ENCODE peak calls at places on chromosome 14, in nine cellular contexts. One of them, this sample, is unnamed.

GRCh38 chr14:36843410-36843809 is 181.8 kb downstream of the PAX9 start:
- DNase-seq in CD8-positive, alpha-beta memory T cell: no peak
- DNase-seq in kidney epithelial cell: no peak
- DNase-seq in transverse colon: no peak
- DNase-seq in cardiac fibroblast: no peak
- DNase-seq in GM23248: no peak
- DNase-seq in brain microvascular endothelial cell: no peak
- DNase-seq in A673: no peak
- DNase-seq in body of pancreas: no peak
- DNase-seq in this sample: no peak

GRCh38 chr14:100955201-100955600 is 51.7 kb upstream of the RTL1 start:
- DNase-seq in CD8-positive, alpha-beta memory T cell: no peak
- DNase-seq in cardiac fibroblast: peak
- DNase-seq in GM23248: peak
- DNase-seq in brain microvascular endothelial cell: peak
- DNase-seq in kidney epithelial cell: no peak
- DNase-seq in body of pancreas: no peak
- DNase-seq in A673: no peak
- DNase-seq in transverse colon: no peak
- DNase-seq in this sample: no peak

GRCh38 chr14:67429651-67430205 is 17.8 kb upstream of the PLEK2 start:
- DNase-seq in body of pancreas: no peak
- DNase-seq in A673: no peak
- DNase-seq in GM23248: no peak
- DNase-seq in cardiac fibroblast: peak
- DNase-seq in CD8-positive, alpha-beta memory T cell: no peak
- DNase-seq in brain microvascular endothelial cell: no peak
- DNase-seq in kidney epithelial cell: no peak
- DNase-seq in transverse colon: no peak
- DNase-seq in this sample: no peak

GRCh38 chr14:36835145-36835544 is 173.5 kb downstream of the PAX9 start:
- DNase-seq in brain microvascular endothelial cell: no peak
- DNase-seq in kidney epithelial cell: no peak
- DNase-seq in CD8-positive, alpha-beta memory T cell: no peak
- DNase-seq in A673: peak
- DNase-seq in transverse colon: no peak
- DNase-seq in GM23248: no peak
- DNase-seq in body of pancreas: no peak
- DNase-seq in cardiac fibroblast: no peak
- DNase-seq in this sample: no peak

GRCh38 chr14:74804219-74804825 is 41.2 kb downstream of the YLPM1 start:
- DNase-seq in A673: peak
- DNase-seq in GM23248: peak
- DNase-seq in transverse colon: peak
- DNase-seq in cardiac fibroblast: peak
- DNase-seq in brain microvascular endothelial cell: peak
- DNase-seq in kidney epithelial cell: no peak
- DNase-seq in body of pancreas: no peak
- DNase-seq in CD8-positive, alpha-beta memory T cell: peak
- DNase-seq in this sample: no peak

GRCh38 chr14:94601961-94602391 is 10.2 kb upstream of the SERPINA3 start:
- DNase-seq in CD8-positive, alpha-beta memory T cell: no peak
- DNase-seq in cardiac fibroblast: peak
- DNase-seq in body of pancreas: peak
- DNase-seq in brain microvascular endothelial cell: peak
- DNase-seq in A673: peak
- DNase-seq in GM23248: peak
- DNase-seq in kidney epithelial cell: no peak
- DNase-seq in transverse colon: peak
- DNase-seq in this sample: peak

GRCh38 chr14:91417134-91417982 is at the start of gene CCDC88C:
- DNase-seq in kidney epithelial cell: no peak
- DNase-seq in body of pancreas: peak
- DNase-seq in CD8-positive, alpha-beta memory T cell: peak
- DNase-seq in A673: peak
- DNase-seq in GM23248: peak
- DNase-seq in brain microvascular endothelial cell: no peak
- DNase-seq in transverse colon: peak
- DNase-seq in cardiac fibroblast: no peak
- DNase-seq in this sample: peak

GRCh38 chr14:68655961-68656360 is 136.9 kb downstream of the ZFP36L1 start:
- DNase-seq in CD8-positive, alpha-beta memory T cell: no peak
- DNase-seq in body of pancreas: no peak
- DNase-seq in kidney epithelial cell: no peak
- DNase-seq in GM23248: no peak
- DNase-seq in cardiac fibroblast: no peak
- DNase-seq in brain microvascular endothelial cell: no peak
- DNase-seq in transverse colon: no peak
- DNase-seq in A673: no peak
- DNase-seq in this sample: no peak

DNA sequence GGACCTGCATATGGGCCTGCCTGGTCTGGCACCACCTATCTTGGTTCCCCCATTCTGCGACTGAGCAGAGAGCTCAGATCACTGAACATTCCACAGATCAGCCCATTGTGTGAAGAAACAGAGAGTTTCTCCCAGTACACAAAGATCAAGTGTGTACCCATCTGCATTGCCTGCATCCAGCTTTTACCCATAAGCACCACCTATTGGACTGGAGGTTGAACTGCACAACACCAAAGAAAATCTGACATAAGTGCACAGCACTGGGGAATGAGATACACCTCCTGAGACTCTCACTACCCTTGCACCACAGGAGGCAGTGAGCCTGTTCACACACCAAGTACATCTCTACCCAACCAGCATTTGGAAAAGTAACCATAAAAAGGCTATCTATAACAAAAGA is 362.6 kb upstream of the CLEC14A start:
- DNase-seq in body of pancreas: no peak
- DNase-seq in cardiac fibroblast: no peak
- DNase-seq in CD8-positive, alpha-beta memory T cell: no peak
- DNase-seq in kidney epithelial cell: no peak
- DNase-seq in transverse colon: no peak
- DNase-seq in brain microvascular endothelial cell: no peak
- DNase-seq in GM23248: no peak
- DNase-seq in A673: peak
- DNase-seq in this sample: no peak
- H3K4me3 ChIP-seq in body of pancreas: no peak
- H3K4me3 ChIP-seq in cardiac fibroblast: no peak
- H3K4me3 ChIP-seq in CD8-positive, alpha-beta memory T cell: no peak
- H3K4me3 ChIP-seq in kidney epithelial cell: no peak
- H3K4me3 ChIP-seq in transverse colon: no peak
- H3K4me3 ChIP-seq in brain microvascular endothelial cell: no peak
- H3K4me3 ChIP-seq in GM23248: no peak
- H3K4me3 ChIP-seq in A673: no peak
- H3K4me3 ChIP-seq in this sample: no peak

GRCh38 chr14:81418057-81418790 is 18.1 kb upstream of the STON2 start:
- DNase-seq in kidney epithelial cell: no peak
- DNase-seq in A673: no peak
- DNase-seq in transverse colon: no peak
- DNase-seq in brain microvascular endothelial cell: no peak
- DNase-seq in CD8-positive, alpha-beta memory T cell: no peak
- DNase-seq in GM23248: no peak
- DNase-seq in cardiac fibroblast: no peak
- DNase-seq in body of pancreas: no peak
- DNase-seq in this sample: no peak

GRCh38 chr14:81414123-81414522 is 14.0 kb upstream of the STON2 start:
- DNase-seq in kidney epithelial cell: no peak
- DNase-seq in body of pancreas: no peak
- DNase-seq in CD8-positive, alpha-beta memory T cell: no peak
- DNase-seq in GM23248: no peak
- DNase-seq in cardiac fibroblast: no peak
- DNase-seq in A673: no peak
- DNase-seq in brain microvascular endothelial cell: no peak
- DNase-seq in transverse colon: no peak
- DNase-seq in this sample: no peak

GRCh38 chr14:81416233-81416927 is 16.3 kb upstream of the STON2 start:
- DNase-seq in GM23248: no peak
- DNase-seq in brain microvascular endothelial cell: no peak
- DNase-seq in body of pancreas: no peak
- DNase-seq in kidney epithelial cell: no peak
- DNase-seq in transverse colon: no peak
- DNase-seq in CD8-positive, alpha-beta memory T cell: no peak
- DNase-seq in A673: no peak
- DNase-seq in cardiac fibroblast: no peak
- DNase-seq in this sample: no peak

GRCh38 chr14:81416981-81417380 is 16.9 kb upstream of the STON2 start:
- DNase-seq in body of pancreas: no peak
- DNase-seq in kidney epithelial cell: no peak
- DNase-seq in A673: no peak
- DNase-seq in CD8-positive, alpha-beta memory T cell: no peak
- DNase-seq in transverse colon: no peak
- DNase-seq in cardiac fibroblast: no peak
- DNase-seq in brain microvascular endothelial cell: no peak
- DNase-seq in GM23248: no peak
- DNase-seq in this sample: no peak

DNA sequence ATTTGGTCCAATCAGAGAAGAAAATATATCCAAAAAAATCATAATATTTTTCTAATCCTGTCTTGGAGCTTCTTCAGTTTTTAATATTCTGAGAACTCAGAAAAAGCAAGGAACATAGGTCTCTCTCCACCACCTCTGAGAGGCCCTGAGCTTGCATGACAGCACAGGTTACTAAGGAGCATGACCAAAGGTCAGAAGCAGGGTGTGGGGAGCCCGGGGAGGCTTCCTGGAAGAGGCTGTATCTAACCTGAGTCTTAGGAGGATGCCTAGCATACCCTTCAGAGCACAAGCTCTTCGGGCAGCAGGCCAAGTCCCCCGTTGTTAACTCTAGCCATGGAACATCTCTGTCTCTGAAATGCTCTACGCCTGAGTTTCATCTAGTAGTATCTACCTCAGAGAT is 15.7 kb upstream of the STON2 start:
- DNase-seq in cardiac fibroblast: no peak
- DNase-seq in brain microvascular endothelial cell: no peak
- DNase-seq in CD8-positive, alpha-beta memory T cell: no peak
- DNase-seq in GM23248: no peak
- DNase-seq in body of pancreas: no peak
- DNase-seq in transverse colon: no peak
- DNase-seq in kidney epithelial cell: no peak
- DNase-seq in A673: no peak
- DNase-seq in this sample: no peak
- H3K4me3 ChIP-seq in cardiac fibroblast: no peak
- H3K4me3 ChIP-seq in brain microvascular endothelial cell: no peak
- H3K4me3 ChIP-seq in CD8-positive, alpha-beta memory T cell: no peak
- H3K4me3 ChIP-seq in GM23248: no peak
- H3K4me3 ChIP-seq in body of pancreas: no peak
- H3K4me3 ChIP-seq in transverse colon: no peak
- H3K4me3 ChIP-seq in kidney epithelial cell: no peak
- H3K4me3 ChIP-seq in A673: no peak
- H3K4me3 ChIP-seq in this sample: no peak

GRCh38 chr14:34537677-34538009 is 1.9 kb downstream of the EAPP start:
- DNase-seq in brain microvascular endothelial cell: no peak
- DNase-seq in CD8-positive, alpha-beta memory T cell: no peak
- DNase-seq in transverse colon: no peak
- DNase-seq in body of pancreas: no peak
- DNase-seq in A673: no peak
- DNase-seq in cardiac fibroblast: no peak
- DNase-seq in kidney epithelial cell: no peak
- DNase-seq in GM23248: no peak
- DNase-seq in this sample: no peak

GRCh38 chr14:34538871-34539406 is 562 bp downstream of the EAPP start:
- DNase-seq in transverse colon: no peak
- DNase-seq in brain microvascular endothelial cell: no peak
- DNase-seq in cardiac fibroblast: no peak
- DNase-seq in CD8-positive, alpha-beta memory T cell: no peak
- DNase-seq in body of pancreas: no peak
- DNase-seq in A673: no peak
- DNase-seq in kidney epithelial cell: no peak
- DNase-seq in GM23248: peak
- DNase-seq in this sample: no peak

GRCh38 chr14:34539407-34540180 is at the start of gene EAPP:
- DNase-seq in cardiac fibroblast: peak
- DNase-seq in transverse colon: peak
- DNase-seq in GM23248: peak
- DNase-seq in CD8-positive, alpha-beta memory T cell: peak
- DNase-seq in A673: peak
- DNase-seq in kidney epithelial cell: peak
- DNase-seq in brain microvascular endothelial cell: peak
- DNase-seq in body of pancreas: peak
- DNase-seq in this sample: peak

GRCh38 chr14:34536951-34537676 is 2.4 kb downstream of the EAPP start:
- DNase-seq in kidney epithelial cell: peak
- DNase-seq in cardiac fibroblast: peak
- DNase-seq in CD8-positive, alpha-beta memory T cell: no peak
- DNase-seq in transverse colon: no peak
- DNase-seq in A673: no peak
- DNase-seq in body of pancreas: no peak
- DNase-seq in GM23248: peak
- DNase-seq in brain microvascular endothelial cell: peak
- DNase-seq in this sample: no peak
- H3K4me3 ChIP-seq in kidney epithelial cell: no peak
- H3K4me3 ChIP-seq in cardiac fibroblast: no peak
- H3K4me3 ChIP-seq in CD8-positive, alpha-beta memory T cell: no peak
- H3K4me3 ChIP-seq in transverse colon: peak
- H3K4me3 ChIP-seq in A673: no peak
- H3K4me3 ChIP-seq in body of pancreas: no peak
- H3K4me3 ChIP-seq in GM23248: no peak
- H3K4me3 ChIP-seq in brain microvascular endothelial cell: no peak
- H3K4me3 ChIP-seq in this sample: no peak

GRCh38 chr14:77040059-77040308 is 11.5 kb upstream of the IRF2BPL start:
- DNase-seq in body of pancreas: no peak
- DNase-seq in GM23248: no peak
- DNase-seq in kidney epithelial cell: no peak
- DNase-seq in CD8-positive, alpha-beta memory T cell: no peak
- DNase-seq in A673: no peak
- DNase-seq in transverse colon: no peak
- DNase-seq in brain microvascular endothelial cell: no peak
- DNase-seq in cardiac fibroblast: no peak
- DNase-seq in this sample: no peak

GRCh38 chr14:77040309-77040994 is 11.9 kb upstream of the IRF2BPL start:
- DNase-seq in A673: peak
- DNase-seq in cardiac fibroblast: peak
- DNase-seq in brain microvascular endothelial cell: peak
- DNase-seq in GM23248: peak
- DNase-seq in transverse colon: peak
- DNase-seq in body of pancreas: peak
- DNase-seq in CD8-positive, alpha-beta memory T cell: peak
- DNase-seq in kidney epithelial cell: peak
- DNase-seq in this sample: peak

GRCh38 chr14:77037886-77038511 is 9.5 kb upstream of the IRF2BPL start:
- DNase-seq in cardiac fibroblast: peak
- DNase-seq in A673: no peak
- DNase-seq in GM23248: peak
- DNase-seq in transverse colon: peak
- DNase-seq in body of pancreas: peak
- DNase-seq in kidney epithelial cell: no peak
- DNase-seq in brain microvascular endothelial cell: no peak
- DNase-seq in CD8-positive, alpha-beta memory T cell: no peak
- DNase-seq in this sample: no peak

GRCh38 chr14:77040995-77041744 is 12.7 kb upstream of the IRF2BPL start:
- DNase-seq in kidney epithelial cell: no peak
- DNase-seq in body of pancreas: peak
- DNase-seq in A673: no peak
- DNase-seq in cardiac fibroblast: no peak
- DNase-seq in brain microvascular endothelial cell: no peak
- DNase-seq in GM23248: no peak
- DNase-seq in transverse colon: peak
- DNase-seq in CD8-positive, alpha-beta memory T cell: no peak
- DNase-seq in this sample: no peak

DNA sequence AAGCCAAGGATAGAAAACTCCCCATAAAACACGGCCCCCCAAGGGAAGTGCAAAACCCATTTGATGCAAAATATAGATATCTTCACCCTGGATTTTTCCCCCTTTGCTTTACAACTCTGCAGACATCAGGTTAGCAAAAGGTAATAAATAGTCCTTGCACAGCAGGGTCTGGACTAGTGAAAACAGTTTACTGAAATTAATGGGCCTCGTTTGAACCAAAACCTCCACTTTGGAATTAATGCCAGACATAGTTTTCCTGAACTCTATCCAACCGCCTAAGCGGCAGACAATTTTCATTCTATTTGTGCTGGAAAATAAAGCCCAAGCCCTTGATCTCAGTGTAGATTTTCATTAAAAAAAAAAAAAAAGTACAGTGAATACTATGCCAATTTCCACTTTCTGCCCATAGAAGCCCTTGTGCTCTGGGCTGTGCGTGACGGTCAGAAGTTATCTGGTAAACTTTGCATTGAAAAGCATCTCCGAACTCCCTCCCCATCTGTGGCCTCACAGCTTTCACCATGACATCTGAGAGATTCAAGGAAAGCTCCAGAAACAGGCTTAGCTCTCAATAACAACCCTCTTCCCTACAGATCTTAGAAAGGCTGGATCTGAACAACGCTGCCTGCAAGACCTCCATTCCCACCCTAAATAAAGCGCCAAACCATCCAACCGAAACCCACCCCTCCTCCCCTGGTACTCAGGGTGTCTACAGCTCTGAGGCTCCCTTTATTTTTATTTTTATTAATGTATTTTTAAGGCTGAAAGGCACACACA is 11.0 kb upstream of the IRF2BPL start:
- DNase-seq in CD8-positive, alpha-beta memory T cell: peak
- DNase-seq in A673: peak
- DNase-seq in cardiac fibroblast: peak
- DNase-seq in kidney epithelial cell: no peak
- DNase-seq in body of pancreas: no peak
- DNase-seq in transverse colon: peak
- DNase-seq in brain microvascular endothelial cell: no peak
- DNase-seq in GM23248: peak
- DNase-seq in this sample: no peak
- H3K4me3 ChIP-seq in CD8-positive, alpha-beta memory T cell: peak
- H3K4me3 ChIP-seq in A673: peak
- H3K4me3 ChIP-seq in cardiac fibroblast: peak
- H3K4me3 ChIP-seq in kidney epithelial cell: no peak
- H3K4me3 ChIP-seq in body of pancreas: no peak
- H3K4me3 ChIP-seq in transverse colon: peak
- H3K4me3 ChIP-seq in brain microvascular endothelial cell: peak
- H3K4me3 ChIP-seq in GM23248: peak
- H3K4me3 ChIP-seq in this sample: no peak

This sample was measured in lung.